ENCODE peak calls at places on chromosome 1, in nine cellular contexts. One of them, this sample, is unnamed.

GRCh38 chr1:74502432-74502831 is 10.0 kb downstream of the LRRC53 start:
- DNase-seq in fibroblast of lung: peak
- DNase-seq in PC-3: peak
- DNase-seq in AG10803: peak
- DNase-seq in HFFc6: no peak
- DNase-seq in pancreas: no peak
- DNase-seq in Calu3: no peak
- DNase-seq in GM13977: peak
- DNase-seq in nephron progenitor cell: peak
- DNase-seq in this sample: peak

GRCh38 chr1:39398278-39399010 is 93.0 kb upstream of the BMP8A start:
- DNase-seq in fibroblast of lung: peak
- DNase-seq in PC-3: peak
- DNase-seq in AG10803: peak
- DNase-seq in HFFc6: peak
- DNase-seq in pancreas: peak
- DNase-seq in Calu3: peak
- DNase-seq in GM13977: no peak
- DNase-seq in nephron progenitor cell: no peak
- DNase-seq in this sample: peak

GRCh38 chr1:109821221-109821669 is 57.5 kb upstream of the EPS8L3 start:
- DNase-seq in fibroblast of lung: peak
- DNase-seq in PC-3: peak
- DNase-seq in AG10803: peak
- DNase-seq in HFFc6: peak
- DNase-seq in pancreas: peak
- DNase-seq in Calu3: peak
- DNase-seq in GM13977: peak
- DNase-seq in nephron progenitor cell: no peak
- DNase-seq in this sample: peak

GRCh38 chr1:115182012-115182715 is 92.9 kb upstream of the TSPAN2 start:
- DNase-seq in fibroblast of lung: peak
- DNase-seq in PC-3: peak
- DNase-seq in AG10803: peak
- DNase-seq in HFFc6: peak
- DNase-seq in pancreas: no peak
- DNase-seq in Calu3: no peak
- DNase-seq in GM13977: no peak
- DNase-seq in nephron progenitor cell: no peak
- DNase-seq in this sample: no peak

GRCh38 chr1:13456894-13457532 is 46.8 kb downstream of the PRAMEF20 start:
- DNase-seq in fibroblast of lung: no peak
- DNase-seq in PC-3: no peak
- DNase-seq in AG10803: no peak
- DNase-seq in HFFc6: no peak
- DNase-seq in pancreas: no peak
- DNase-seq in Calu3: no peak
- DNase-seq in GM13977: no peak
- DNase-seq in nephron progenitor cell: no peak
- DNase-seq in this sample: no peak

GRCh38 chr1:231776006-231776707 is 149.6 kb downstream of the DISC1 start:
- DNase-seq in fibroblast of lung: peak
- DNase-seq in PC-3: no peak
- DNase-seq in AG10803: peak
- DNase-seq in HFFc6: peak
- DNase-seq in pancreas: no peak
- DNase-seq in Calu3: no peak
- DNase-seq in GM13977: no peak
- DNase-seq in nephron progenitor cell: no peak
- DNase-seq in this sample: no peak

GRCh38 chr1:234599617-234600417 is 10.2 kb downstream of the IRF2BP2 start:
- DNase-seq in fibroblast of lung: peak
- DNase-seq in PC-3: peak
- DNase-seq in AG10803: peak
- DNase-seq in HFFc6: peak
- DNase-seq in pancreas: peak
- DNase-seq in Calu3: peak
- DNase-seq in GM13977: peak
- DNase-seq in nephron progenitor cell: peak
- DNase-seq in this sample: no peak

GRCh38 chr1:23424171-23424959 is at the start of gene TCEA3:
- DNase-seq in fibroblast of lung: no peak
- DNase-seq in PC-3: peak
- DNase-seq in AG10803: peak
- DNase-seq in HFFc6: no peak
- DNase-seq in pancreas: peak
- DNase-seq in Calu3: no peak
- DNase-seq in GM13977: peak
- DNase-seq in nephron progenitor cell: peak
- DNase-seq in this sample: no peak

GRCh38 chr1:40454873-40455272 is 4.6 kb downstream of the ZFP69B start:
- DNase-seq in fibroblast of lung: no peak
- DNase-seq in PC-3: no peak
- DNase-seq in AG10803: no peak
- DNase-seq in HFFc6: no peak
- DNase-seq in pancreas: no peak
- DNase-seq in Calu3: no peak
- DNase-seq in GM13977: no peak
- DNase-seq in nephron progenitor cell: no peak
- DNase-seq in this sample: no peak

GRCh38 chr1:155105604-155106011 is 22.1 kb upstream of the EFNA1 start:
- DNase-seq in fibroblast of lung: no peak
- DNase-seq in PC-3: no peak
- DNase-seq in AG10803: no peak
- DNase-seq in HFFc6: no peak
- DNase-seq in pancreas: no peak
- DNase-seq in Calu3: no peak
- DNase-seq in GM13977: no peak
- DNase-seq in nephron progenitor cell: no peak
- DNase-seq in this sample: no peak

GRCh38 chr1:68495968-68496679 is 758 bp downstream of the DEPDC1 start:
- DNase-seq in fibroblast of lung: no peak
- DNase-seq in PC-3: peak
- DNase-seq in AG10803: no peak
- DNase-seq in HFFc6: no peak
- DNase-seq in pancreas: no peak
- DNase-seq in Calu3: no peak
- DNase-seq in GM13977: peak
- DNase-seq in nephron progenitor cell: no peak
- DNase-seq in this sample: no peak

GRCh38 chr1:159839135-159839849 is 12.6 kb downstream of the SLAMF8 start:
- DNase-seq in fibroblast of lung: no peak
- DNase-seq in PC-3: no peak
- DNase-seq in AG10803: no peak
- DNase-seq in HFFc6: no peak
- DNase-seq in pancreas: no peak
- DNase-seq in Calu3: no peak
- DNase-seq in GM13977: peak
- DNase-seq in nephron progenitor cell: no peak
- DNase-seq in this sample: no peak

GRCh38 chr1:159835366-159835765 is 8.7 kb downstream of the SLAMF8 start:
- DNase-seq in fibroblast of lung: no peak
- DNase-seq in PC-3: no peak
- DNase-seq in AG10803: peak
- DNase-seq in HFFc6: no peak
- DNase-seq in pancreas: no peak
- DNase-seq in Calu3: no peak
- DNase-seq in GM13977: no peak
- DNase-seq in nephron progenitor cell: no peak
- DNase-seq in this sample: no peak

GRCh38 chr1:159832309-159832708 is 5.6 kb downstream of the SLAMF8 start:
- DNase-seq in fibroblast of lung: no peak
- DNase-seq in PC-3: no peak
- DNase-seq in AG10803: peak
- DNase-seq in HFFc6: no peak
- DNase-seq in pancreas: no peak
- DNase-seq in Calu3: no peak
- DNase-seq in GM13977: no peak
- DNase-seq in nephron progenitor cell: no peak
- DNase-seq in this sample: no peak

GRCh38 chr1:159838715-159839114 is 12.0 kb downstream of the SLAMF8 start:
- DNase-seq in fibroblast of lung: peak
- DNase-seq in PC-3: no peak
- DNase-seq in AG10803: no peak
- DNase-seq in HFFc6: no peak
- DNase-seq in pancreas: no peak
- DNase-seq in Calu3: no peak
- DNase-seq in GM13977: peak
- DNase-seq in nephron progenitor cell: no peak
- DNase-seq in this sample: no peak

DNA sequence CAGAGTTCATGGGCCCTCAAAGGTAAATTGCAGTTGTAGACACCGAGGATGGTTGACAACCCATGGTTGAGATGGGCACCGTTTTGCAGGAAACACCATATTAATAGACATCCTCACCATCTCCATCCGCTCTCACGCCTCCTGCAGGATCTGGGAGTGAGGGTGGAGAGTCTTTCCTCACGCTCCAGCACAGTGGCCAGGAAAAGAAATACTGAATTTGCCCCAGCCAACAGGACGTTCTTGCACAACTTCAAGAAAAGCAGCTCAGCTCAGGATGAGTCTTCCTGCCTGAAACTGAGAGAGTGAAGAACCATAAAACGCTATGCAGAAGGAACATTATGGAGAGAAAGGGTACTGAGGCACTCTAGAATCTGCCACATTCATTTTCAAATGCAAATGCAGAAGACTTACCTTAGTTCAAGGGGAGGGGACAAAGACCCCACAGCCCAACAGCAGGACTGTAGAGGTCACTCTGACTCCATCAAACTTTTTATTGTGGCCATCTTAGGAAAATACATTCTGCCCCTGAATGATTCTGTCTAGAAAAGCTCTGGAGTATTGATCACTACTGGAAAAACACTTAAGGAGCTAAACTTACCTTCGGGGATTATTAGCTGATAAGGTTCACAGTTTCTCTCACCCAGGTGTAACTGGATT is 9.3 kb downstream of the SLAMF8 start:
- DNase-seq in fibroblast of lung: no peak
- DNase-seq in PC-3: no peak
- DNase-seq in AG10803: peak
- DNase-seq in HFFc6: no peak
- DNase-seq in pancreas: no peak
- DNase-seq in Calu3: no peak
- DNase-seq in GM13977: no peak
- DNase-seq in nephron progenitor cell: no peak
- DNase-seq in this sample: no peak
- TF ChIP-seq CTCF in fibroblast of lung: no peak
- TF ChIP-seq CTCF in PC-3: peak
- TF ChIP-seq CTCF in AG10803: no peak
- TF ChIP-seq CTCF in HFFc6: no peak
- TF ChIP-seq CTCF in pancreas: no peak
- TF ChIP-seq CTCF in Calu3: no peak
- TF ChIP-seq CTCF in GM13977: peak
- TF ChIP-seq CTCF in nephron progenitor cell: no peak
- TF ChIP-seq CTCF in this sample: no peak

DNA sequence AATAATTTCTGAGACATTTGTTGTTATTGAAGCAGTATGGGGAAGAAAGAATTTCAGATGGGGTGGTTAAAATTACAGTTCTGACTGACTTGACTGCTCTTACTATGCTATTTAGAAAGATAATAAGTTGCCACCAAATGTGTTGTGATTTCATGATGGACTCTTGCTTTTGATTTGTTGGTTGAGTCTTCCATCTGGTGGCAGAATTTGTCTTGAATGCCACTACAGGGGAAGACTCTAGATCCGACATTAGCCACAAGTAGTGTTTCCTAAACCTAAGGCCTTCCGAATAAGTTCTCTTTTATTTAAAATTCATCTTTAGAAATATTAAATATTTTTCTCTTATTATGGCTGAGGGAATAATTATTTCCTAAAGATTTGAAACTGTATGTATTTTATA is 190.9 kb upstream of the ADGRL4 start:
- DNase-seq in fibroblast of lung: peak
- DNase-seq in PC-3: peak
- DNase-seq in AG10803: peak
- DNase-seq in HFFc6: peak
- DNase-seq in pancreas: no peak
- DNase-seq in Calu3: no peak
- DNase-seq in GM13977: no peak
- DNase-seq in nephron progenitor cell: no peak
- DNase-seq in this sample: no peak
- TF ChIP-seq CTCF in fibroblast of lung: peak
- TF ChIP-seq CTCF in PC-3: peak
- TF ChIP-seq CTCF in AG10803: peak
- TF ChIP-seq CTCF in HFFc6: peak
- TF ChIP-seq CTCF in pancreas: no peak
- TF ChIP-seq CTCF in Calu3: no peak
- TF ChIP-seq CTCF in GM13977: peak
- TF ChIP-seq CTCF in nephron progenitor cell: peak
- TF ChIP-seq CTCF in this sample: peak

GRCh38 chr1:32073387-32074229 is 869 bp downstream of the TMEM39B start:
- DNase-seq in fibroblast of lung: no peak
- DNase-seq in PC-3: no peak
- DNase-seq in AG10803: no peak
- DNase-seq in HFFc6: no peak
- DNase-seq in pancreas: no peak
- DNase-seq in Calu3: no peak
- DNase-seq in GM13977: no peak
- DNase-seq in nephron progenitor cell: no peak
- DNase-seq in this sample: no peak

GRCh38 chr1:32074841-32075240 is 2.1 kb downstream of the TMEM39B start:
- DNase-seq in fibroblast of lung: no peak
- DNase-seq in PC-3: no peak
- DNase-seq in AG10803: no peak
- DNase-seq in HFFc6: no peak
- DNase-seq in pancreas: no peak
- DNase-seq in Calu3: no peak
- DNase-seq in GM13977: no peak
- DNase-seq in nephron progenitor cell: no peak
- DNase-seq in this sample: no peak

GRCh38 chr1:32068891-32069590 is 3.7 kb upstream of the TMEM39B start:
- DNase-seq in fibroblast of lung: peak
- DNase-seq in PC-3: no peak
- DNase-seq in AG10803: peak
- DNase-seq in HFFc6: peak
- DNase-seq in pancreas: no peak
- DNase-seq in Calu3: no peak
- DNase-seq in GM13977: no peak
- DNase-seq in nephron progenitor cell: no peak
- DNase-seq in this sample: no peak

GRCh38 chr1:32071758-32072621 is 749 bp upstream of the TMEM39B start:
- DNase-seq in fibroblast of lung: peak
- DNase-seq in PC-3: peak
- DNase-seq in AG10803: peak
- DNase-seq in HFFc6: peak
- DNase-seq in pancreas: no peak
- DNase-seq in Calu3: no peak
- DNase-seq in GM13977: no peak
- DNase-seq in nephron progenitor cell: no peak
- DNase-seq in this sample: no peak

GRCh38 chr1:32072622-32073386 is at the start of gene TMEM39B:
- DNase-seq in fibroblast of lung: peak
- DNase-seq in PC-3: peak
- DNase-seq in AG10803: peak
- DNase-seq in HFFc6: peak
- DNase-seq in pancreas: peak
- DNase-seq in Calu3: peak
- DNase-seq in GM13977: peak
- DNase-seq in nephron progenitor cell: peak
- DNase-seq in this sample: peak
- TF ChIP-seq CTCF in fibroblast of lung: no peak
- TF ChIP-seq CTCF in PC-3: no peak
- TF ChIP-seq CTCF in AG10803: peak
- TF ChIP-seq CTCF in HFFc6: no peak
- TF ChIP-seq CTCF in pancreas: no peak
- TF ChIP-seq CTCF in Calu3: no peak
- TF ChIP-seq CTCF in GM13977: no peak
- TF ChIP-seq CTCF in nephron progenitor cell: peak
- TF ChIP-seq CTCF in this sample: no peak

GRCh38 chr1:54370287-54371003 is 35.7 kb downstream of the SSBP3 start:
- DNase-seq in fibroblast of lung: no peak
- DNase-seq in PC-3: no peak
- DNase-seq in AG10803: no peak
- DNase-seq in HFFc6: no peak
- DNase-seq in pancreas: no peak
- DNase-seq in Calu3: no peak
- DNase-seq in GM13977: no peak
- DNase-seq in nephron progenitor cell: no peak
- DNase-seq in this sample: no peak
- TF ChIP-seq CTCF in fibroblast of lung: no peak
- TF ChIP-seq CTCF in PC-3: no peak
- TF ChIP-seq CTCF in AG10803: no peak
- TF ChIP-seq CTCF in HFFc6: no peak
- TF ChIP-seq CTCF in pancreas: no peak
- TF ChIP-seq CTCF in Calu3: no peak
- TF ChIP-seq CTCF in GM13977: no peak
- TF ChIP-seq CTCF in nephron progenitor cell: no peak
- TF ChIP-seq CTCF in this sample: no peak

This sample was measured in HFF-Myc.